ENCODE peak calls at places on chromosomes 6 and 20, in six cellular contexts. One of them, this sample, is unnamed. For H3K4me1, the result is how much of the 10 kb centered on the place peaks cover.

GRCh38 chr6:64037421-64037820 is 401.8 kb downstream of the PHF3 start:
- DNase-seq in K562: no peak
- DNase-seq in endothelial cell of umbilical vein: no peak
- DNase-seq in body of pancreas: no peak
- DNase-seq in esophagus squamous epithelium: no peak
- DNase-seq in prostate gland: no peak
- DNase-seq in this sample: no peak

GRCh38 chr6:45229416-45229815 is 98.7 kb upstream of the RUNX2 start:
- DNase-seq in K562: no peak
- DNase-seq in endothelial cell of umbilical vein: no peak
- DNase-seq in body of pancreas: no peak
- DNase-seq in esophagus squamous epithelium: no peak
- DNase-seq in prostate gland: no peak
- DNase-seq in this sample: no peak

GRCh38 chr6:9257215-9257614 is 821.9 kb upstream of the SLC35B3 start:
- DNase-seq in K562: no peak
- DNase-seq in endothelial cell of umbilical vein: no peak
- DNase-seq in body of pancreas: no peak
- DNase-seq in esophagus squamous epithelium: no peak
- DNase-seq in prostate gland: no peak
- DNase-seq in this sample: no peak

GRCh38 chr20:24995741-24996448 is 3.3 kb upstream of the APMAP start:
- DNase-seq in K562: no peak
- DNase-seq in endothelial cell of umbilical vein: no peak
- DNase-seq in body of pancreas: no peak
- DNase-seq in esophagus squamous epithelium: no peak
- DNase-seq in prostate gland: no peak
- DNase-seq in this sample: no peak

GRCh38 chr20:50837532-50838321 is 42.9 kb downstream of the BCAS4 start:
- DNase-seq in K562: peak
- DNase-seq in endothelial cell of umbilical vein: no peak
- DNase-seq in body of pancreas: no peak
- DNase-seq in esophagus squamous epithelium: no peak
- DNase-seq in prostate gland: peak
- DNase-seq in this sample: no peak

GRCh38 chr6:12164508-12164770 is 125.7 kb upstream of the EDN1 start:
- DNase-seq in K562: no peak
- DNase-seq in endothelial cell of umbilical vein: no peak
- DNase-seq in body of pancreas: no peak
- DNase-seq in esophagus squamous epithelium: no peak
- DNase-seq in prostate gland: no peak
- DNase-seq in this sample: no peak

GRCh38 chr20:36591854-36592641 is 13.5 kb upstream of the RAB5IF start:
- DNase-seq in K562: peak
- DNase-seq in endothelial cell of umbilical vein: no peak
- DNase-seq in body of pancreas: peak
- DNase-seq in esophagus squamous epithelium: no peak
- DNase-seq in prostate gland: peak
- DNase-seq in this sample: no peak

GRCh38 chr6:54813901-54814300 is 32.7 kb upstream of the FAM83B start:
- DNase-seq in K562: no peak
- DNase-seq in endothelial cell of umbilical vein: no peak
- DNase-seq in body of pancreas: no peak
- DNase-seq in esophagus squamous epithelium: no peak
- DNase-seq in prostate gland: no peak
- DNase-seq in this sample: no peak

GRCh38 chr6:78810698-78811097 is 56.7 kb upstream of the IRAK1BP1 start:
- DNase-seq in K562: no peak
- DNase-seq in endothelial cell of umbilical vein: no peak
- DNase-seq in body of pancreas: no peak
- DNase-seq in esophagus squamous epithelium: no peak
- DNase-seq in prostate gland: peak
- DNase-seq in this sample: no peak

GRCh38 chr6:16944601-16945000 is 157.2 kb upstream of the STMND1 start:
- DNase-seq in K562: no peak
- DNase-seq in endothelial cell of umbilical vein: no peak
- DNase-seq in body of pancreas: no peak
- DNase-seq in esophagus squamous epithelium: no peak
- DNase-seq in prostate gland: no peak
- DNase-seq in this sample: no peak

GRCh38 chr6:169956580-169956979 is 205.2 kb downstream of the ERMARD start:
- DNase-seq in K562: no peak
- DNase-seq in endothelial cell of umbilical vein: no peak
- DNase-seq in body of pancreas: no peak
- DNase-seq in esophagus squamous epithelium: no peak
- DNase-seq in prostate gland: no peak
- DNase-seq in this sample: no peak

GRCh38 chr6:28988536-28989415 is 16.3 kb downstream of the ZNF311 start:
- DNase-seq in K562: peak
- DNase-seq in endothelial cell of umbilical vein: peak
- DNase-seq in body of pancreas: peak
- DNase-seq in esophagus squamous epithelium: no peak
- DNase-seq in prostate gland: no peak
- DNase-seq in this sample: peak

GRCh38 chr20:17873410-17874270 is 95.0 kb downstream of the SNX5 start:
- DNase-seq in K562: no peak
- DNase-seq in endothelial cell of umbilical vein: peak
- DNase-seq in body of pancreas: peak
- DNase-seq in esophagus squamous epithelium: no peak
- DNase-seq in prostate gland: peak
- DNase-seq in this sample: peak

GRCh38 chr6:108660251-108660650 is 99.5 kb downstream of the FOXO3 start:
- DNase-seq in K562: no peak
- DNase-seq in endothelial cell of umbilical vein: no peak
- DNase-seq in body of pancreas: no peak
- DNase-seq in esophagus squamous epithelium: no peak
- DNase-seq in prostate gland: no peak
- DNase-seq in this sample: no peak

GRCh38 chr6:11151488-11151887 is 40.0 kb upstream of the ERVFRD-1 start:
- DNase-seq in K562: no peak
- DNase-seq in endothelial cell of umbilical vein: no peak
- DNase-seq in body of pancreas: no peak
- DNase-seq in esophagus squamous epithelium: no peak
- DNase-seq in prostate gland: no peak
- DNase-seq in this sample: no peak

GRCh38 chr6:159254186-159254585 is 85.0 kb downstream of the FNDC1 start:
- DNase-seq in K562: no peak
- DNase-seq in endothelial cell of umbilical vein: no peak
- DNase-seq in body of pancreas: no peak
- DNase-seq in esophagus squamous epithelium: no peak
- DNase-seq in prostate gland: no peak
- DNase-seq in this sample: no peak

GRCh38 chr6:7251861-7252260 is 61.1 kb downstream of the SSR1 start:
- DNase-seq in K562: no peak
- DNase-seq in endothelial cell of umbilical vein: no peak
- DNase-seq in body of pancreas: no peak
- DNase-seq in esophagus squamous epithelium: no peak
- DNase-seq in prostate gland: no peak
- DNase-seq in this sample: no peak

GRCh38 chr20:16541878-16542277 is 31.4 kb downstream of the KIF16B start:
- DNase-seq in K562: no peak
- DNase-seq in endothelial cell of umbilical vein: no peak
- DNase-seq in body of pancreas: no peak
- DNase-seq in esophagus squamous epithelium: no peak
- DNase-seq in prostate gland: no peak
- DNase-seq in this sample: no peak

GRCh38 chr20:24502184-24502583 is 32.8 kb downstream of the SYNDIG1 start:
- DNase-seq in K562: no peak
- DNase-seq in endothelial cell of umbilical vein: no peak
- DNase-seq in body of pancreas: peak
- DNase-seq in esophagus squamous epithelium: no peak
- DNase-seq in prostate gland: no peak
- DNase-seq in this sample: no peak

GRCh38 chr20:23629542-23630391 is 8.0 kb downstream of the CST3 start:
- DNase-seq in K562: no peak
- DNase-seq in endothelial cell of umbilical vein: peak
- DNase-seq in body of pancreas: no peak
- DNase-seq in esophagus squamous epithelium: no peak
- DNase-seq in prostate gland: no peak
- DNase-seq in this sample: no peak

GRCh38 chr6:137339929-137340559 is 120.9 kb upstream of the IFNGR1 start:
- DNase-seq in K562: no peak
- DNase-seq in endothelial cell of umbilical vein: no peak
- DNase-seq in body of pancreas: no peak
- DNase-seq in esophagus squamous epithelium: no peak
- DNase-seq in prostate gland: no peak
- DNase-seq in this sample: no peak

GRCh38 chr20:62818592-62819493 is 2.0 kb downstream of the COL9A3 start:
- DNase-seq in K562: no peak
- DNase-seq in endothelial cell of umbilical vein: peak
- DNase-seq in body of pancreas: peak
- DNase-seq in esophagus squamous epithelium: no peak
- DNase-seq in prostate gland: no peak
- DNase-seq in this sample: peak

GRCh38 chr20:31811796-31812728 is 7.1 kb upstream of the MYLK2 start:
- DNase-seq in K562: peak
- DNase-seq in endothelial cell of umbilical vein: peak
- DNase-seq in body of pancreas: peak
- DNase-seq in esophagus squamous epithelium: no peak
- DNase-seq in prostate gland: no peak
- DNase-seq in this sample: no peak

GRCh38 chr6:160428818-160429744 is 80.9 kb downstream of the SLC22A3 start:
- DNase-seq in K562: no peak
- DNase-seq in endothelial cell of umbilical vein: no peak
- DNase-seq in body of pancreas: no peak
- DNase-seq in esophagus squamous epithelium: no peak
- DNase-seq in prostate gland: no peak
- DNase-seq in this sample: no peak

GRCh38 chr20:11891081-11891826 is 26.4 kb upstream of the BTBD3 start:
- DNase-seq in K562: peak
- DNase-seq in endothelial cell of umbilical vein: peak
- DNase-seq in body of pancreas: peak
- DNase-seq in esophagus squamous epithelium: no peak
- DNase-seq in prostate gland: peak
- DNase-seq in this sample: peak

GRCh38 chr6:37049990-37050853 is 44.8 kb downstream of the FGD2 start:
- DNase-seq in K562: peak
- DNase-seq in endothelial cell of umbilical vein: no peak
- DNase-seq in body of pancreas: peak
- DNase-seq in esophagus squamous epithelium: peak
- DNase-seq in prostate gland: no peak
- DNase-seq in this sample: peak

GRCh38 chr6:136762022-136762975 is 30.0 kb downstream of the MAP3K5 start:
- DNase-seq in K562: no peak
- DNase-seq in endothelial cell of umbilical vein: no peak
- DNase-seq in body of pancreas: no peak
- DNase-seq in esophagus squamous epithelium: no peak
- DNase-seq in prostate gland: no peak
- DNase-seq in this sample: no peak

GRCh38 chr6:3195695-3196497 is 31.6 kb downstream of the TUBB2B start:
- DNase-seq in K562: peak
- DNase-seq in endothelial cell of umbilical vein: no peak
- DNase-seq in body of pancreas: no peak
- DNase-seq in esophagus squamous epithelium: no peak
- DNase-seq in prostate gland: no peak
- DNase-seq in this sample: no peak

GRCh38 chr20:20393770-20394169 is 25.9 kb downstream of the INSM1 start:
- DNase-seq in K562: no peak
- DNase-seq in endothelial cell of umbilical vein: no peak
- DNase-seq in body of pancreas: no peak
- DNase-seq in esophagus squamous epithelium: no peak
- DNase-seq in prostate gland: no peak
- DNase-seq in this sample: no peak

GRCh38 chr20:50848341-50848808 is 53.5 kb downstream of the BCAS4 start:
- DNase-seq in K562: no peak
- DNase-seq in endothelial cell of umbilical vein: no peak
- DNase-seq in body of pancreas: peak
- DNase-seq in esophagus squamous epithelium: no peak
- DNase-seq in prostate gland: peak
- DNase-seq in this sample: peak

GRCh38 chr6:71347119-71347518 is 58.5 kb downstream of the OGFRL1 start:
- DNase-seq in K562: no peak
- DNase-seq in endothelial cell of umbilical vein: no peak
- DNase-seq in body of pancreas: peak
- DNase-seq in esophagus squamous epithelium: no peak
- DNase-seq in prostate gland: no peak
- DNase-seq in this sample: no peak

GRCh38 chr20:47149939-47150338 is 206.6 kb downstream of the ZMYND8 start:
- DNase-seq in K562: no peak
- DNase-seq in endothelial cell of umbilical vein: no peak
- DNase-seq in body of pancreas: no peak
- DNase-seq in esophagus squamous epithelium: no peak
- DNase-seq in prostate gland: no peak
- DNase-seq in this sample: no peak

GRCh38 chr20:1360094-1360493 is 31.2 kb upstream of the SDCBP2 start:
- DNase-seq in K562: no peak
- DNase-seq in endothelial cell of umbilical vein: no peak
- DNase-seq in body of pancreas: no peak
- DNase-seq in esophagus squamous epithelium: no peak
- DNase-seq in prostate gland: no peak
- DNase-seq in this sample: no peak
- TF ChIP-seq CTCF in K562: no peak
- TF ChIP-seq CTCF in endothelial cell of umbilical vein: peak
- TF ChIP-seq CTCF in body of pancreas: no peak
- TF ChIP-seq CTCF in esophagus squamous epithelium: no peak
- TF ChIP-seq CTCF in prostate gland: no peak
- TF ChIP-seq CTCF in this sample: no peak

GRCh38 chr6:39228992-39229767 is at the start of gene KCNK5:
- DNase-seq in K562: peak
- DNase-seq in endothelial cell of umbilical vein: peak
- DNase-seq in body of pancreas: peak
- DNase-seq in esophagus squamous epithelium: peak
- DNase-seq in prostate gland: peak
- DNase-seq in this sample: peak
- TF ChIP-seq POLR2A in K562: peak
- TF ChIP-seq POLR2A in endothelial cell of umbilical vein: no peak
- TF ChIP-seq POLR2A in body of pancreas: peak
- TF ChIP-seq POLR2A in esophagus squamous epithelium: peak
- TF ChIP-seq POLR2A in prostate gland: peak
- TF ChIP-seq POLR2A in this sample: peak

DNA sequence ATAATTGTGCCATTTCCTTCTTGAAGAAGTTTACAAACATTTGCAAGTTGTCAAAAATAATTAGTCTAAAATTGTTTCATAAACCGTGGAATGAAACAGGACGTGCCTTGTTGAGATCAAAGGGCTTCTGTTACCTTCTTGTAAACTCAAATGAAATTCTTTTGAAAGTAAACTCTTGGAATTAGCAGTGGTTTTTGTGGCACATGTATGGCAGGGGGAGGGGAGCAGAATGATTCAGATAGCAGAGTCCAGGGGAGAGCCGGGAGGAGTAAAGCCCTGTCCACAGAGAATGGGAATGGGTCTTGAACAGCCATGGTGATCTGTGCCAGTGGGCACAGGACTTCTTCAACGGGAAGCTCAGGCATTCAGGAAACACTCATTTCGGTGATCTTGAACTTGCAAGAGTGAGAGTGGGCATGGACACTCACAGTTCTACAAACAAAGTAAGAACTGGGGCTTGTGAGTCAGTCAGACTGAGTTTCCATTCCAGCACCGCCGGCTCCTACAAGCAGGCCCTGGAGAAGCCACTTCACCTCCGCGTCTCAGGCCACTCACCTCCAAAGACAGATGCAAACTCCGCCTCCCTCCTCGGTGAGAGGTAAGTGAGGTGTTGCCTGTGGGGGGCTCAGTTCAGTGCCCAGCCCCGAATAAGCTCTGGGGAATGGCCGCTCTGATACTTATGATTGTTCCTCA is 143.1 kb downstream of the CDH26 start:
- DNase-seq in K562: no peak
- DNase-seq in endothelial cell of umbilical vein: no peak
- DNase-seq in body of pancreas: no peak
- DNase-seq in esophagus squamous epithelium: no peak
- DNase-seq in prostate gland: no peak
- DNase-seq in this sample: no peak
- H3K4me1 ChIP-seq in K562: under half
- H3K4me1 ChIP-seq in endothelial cell of umbilical vein: under half
- H3K4me1 ChIP-seq in body of pancreas: under half
- H3K4me1 ChIP-seq in esophagus squamous epithelium: under half
- H3K4me1 ChIP-seq in prostate gland: under half
- H3K4me1 ChIP-seq in this sample: under half

GRCh38 chr20:38242848-38243449 is 17.6 kb downstream of the KIAA1755 start:
- DNase-seq in K562: peak
- DNase-seq in endothelial cell of umbilical vein: no peak
- DNase-seq in body of pancreas: no peak
- DNase-seq in esophagus squamous epithelium: no peak
- DNase-seq in prostate gland: no peak
- DNase-seq in this sample: no peak
- TF ChIP-seq CTCF in K562: peak
- TF ChIP-seq CTCF in endothelial cell of umbilical vein: peak
- TF ChIP-seq CTCF in body of pancreas: no peak
- TF ChIP-seq CTCF in esophagus squamous epithelium: no peak
- TF ChIP-seq CTCF in prostate gland: no peak
- TF ChIP-seq CTCF in this sample: peak

This sample was measured in transverse colon.